ENCODE peak calls at places on chromosomes 16 and 17, in five cellular contexts. U is SK-N-SH, E is K562, A is HCT116, R is GM12878. M is an unnamed sample.

GRCh38 chr16:84270531-84270930 is 24.1 kb upstream of the WFDC1 start:
- DNase-seq in E (no peak), U (no peak), A (no peak), R (no peak), M (no peak)

GRCh38 chr16:2156025-2156848 is 655 bp downstream of the TRAF7 start:
- DNase-seq in U (peak), E (peak), R (no peak), A (no peak), M (peak)

GRCh38 chr17:80082403-80083135 is 18.8 kb upstream of the GAA start:
- DNase-seq in A (peak), U (peak), R (no peak), E (peak), M (peak)

GRCh38 chr16:3993052-3993785 is 112.7 kb upstream of the CREBBP start:
- DNase-seq in E (no peak), A (no peak), R (no peak), U (no peak), M (no peak)

GRCh38 chr16:25217119-25217511 is 368 bp downstream of the AQP8 start:
- DNase-seq in U (no peak), A (no peak), R (no peak), E (no peak), M (no peak)

GRCh38 chr16:29898135-29898534 is 1.2 kb downstream of the SEZ6L2 start:
- DNase-seq in E (no peak), A (no peak), R (no peak), U (peak), M (no peak)

GRCh38 chr17:22267019-22267418 is 574.7 kb downstream of the KCNJ18 start:
- DNase-seq in R (no peak), U (no peak), E (no peak), A (no peak), M (no peak)

GRCh38 chr17:51397361-51398127 is 137.2 kb downstream of the UTP18 start:
- DNase-seq in E (no peak), A (peak), R (no peak), U (no peak), M (no peak)

GRCh38 chr17:36469733-36470132 is 16.7 kb upstream of the ZNHIT3 start:
- DNase-seq in E (no peak), A (no peak), U (no peak), R (no peak), M (no peak)

GRCh38 chr16:57914244-57915173 is 56.4 kb downstream of the CNGB1 start:
- DNase-seq in R (no peak), E (no peak), A (no peak), U (no peak), M (no peak)

GRCh38 chr17:50165867-50166517 is at the start of gene SGCA:
- DNase-seq in A (no peak), U (no peak), R (no peak), E (no peak), M (no peak)

GRCh38 chr17:57207396-57207795 is 48.9 kb upstream of the MSI2 start:
- DNase-seq in E (no peak), R (no peak), U (no peak), A (no peak), M (no peak)

GRCh38 chr17:42519546-42520444 is 16.2 kb upstream of the NAGLU start:
- DNase-seq in R (no peak), E (no peak), A (peak), U (no peak), M (peak)

GRCh38 chr17:75295220-75296158 is 6.3 kb upstream of the SLC25A19 start:
- DNase-seq in E (peak), U (no peak), A (no peak), R (peak), M (peak)

DNA sequence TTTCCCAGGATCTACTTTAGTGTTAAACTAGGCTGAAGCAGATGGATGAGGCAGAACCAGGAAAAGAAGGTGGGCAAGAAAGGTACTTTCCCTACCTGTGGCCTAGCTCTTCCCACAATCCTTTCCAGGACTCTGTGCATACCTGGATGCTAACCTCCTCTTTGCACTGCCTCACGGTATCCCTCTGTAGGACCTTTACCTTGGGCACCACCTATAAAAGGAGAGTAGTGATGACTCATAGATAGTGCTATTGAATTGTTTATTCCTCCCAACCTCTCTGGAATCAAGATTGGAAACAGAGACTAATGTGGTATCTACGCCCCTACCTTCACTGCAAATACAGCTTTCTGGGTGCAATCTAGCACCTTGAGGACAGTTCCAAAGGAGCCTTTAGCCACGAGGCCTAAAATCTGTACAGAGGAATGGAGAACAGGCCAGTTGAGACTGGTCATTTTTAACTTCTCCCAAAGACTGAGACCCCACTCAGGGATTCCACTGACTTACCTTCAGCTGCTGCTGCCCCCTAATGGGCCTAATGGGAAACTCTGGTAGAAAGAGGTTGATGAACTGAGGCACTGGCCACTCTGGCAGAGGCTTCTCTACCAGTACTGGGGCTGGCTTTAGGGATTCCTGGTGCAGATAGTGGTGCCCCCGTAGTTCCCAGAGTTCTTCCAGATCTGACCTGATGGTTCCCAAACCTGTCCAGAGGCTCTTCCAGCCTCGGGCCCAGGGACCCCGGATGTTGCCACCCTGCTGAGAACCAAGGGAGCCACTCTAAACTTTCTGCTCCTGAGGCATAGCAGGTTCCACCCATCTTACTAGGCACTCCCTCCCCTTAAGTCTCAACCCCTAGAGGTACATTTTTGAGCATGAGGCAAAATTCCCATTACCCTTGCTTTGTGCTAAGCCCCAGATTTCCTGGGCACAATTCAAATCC is 781 bp downstream of the RSKR start:
- DNase-seq in R (no peak), U (peak), A (no peak), E (peak), M (peak)
- TF ChIP-seq ZBTB33 in R (no peak), U (no peak), A (no peak), E (no peak), M (no peak)

DNA sequence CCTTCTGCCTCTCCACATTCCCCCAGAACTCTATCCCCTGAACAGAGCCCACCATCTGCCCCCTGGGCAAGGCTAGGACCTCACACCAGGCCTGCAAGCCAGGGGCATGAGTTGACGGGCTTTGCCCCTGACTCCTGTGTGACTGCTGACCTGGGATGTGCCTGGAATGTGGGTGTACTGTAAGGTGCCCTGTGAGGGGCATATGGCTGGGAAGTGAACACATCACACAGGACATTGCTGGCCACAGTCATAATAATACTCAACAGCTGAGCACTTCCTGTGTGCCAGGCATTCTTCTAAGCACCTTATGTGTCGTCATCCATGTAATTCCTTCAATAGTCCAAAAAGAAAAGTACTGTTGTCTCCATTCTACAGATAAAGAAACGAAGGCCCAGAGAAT is 13.3 kb downstream of the CES4A start:
- DNase-seq in R (no peak), A (no peak), E (no peak), U (no peak), M (no peak)
- H3K9ac ChIP-seq in R (no peak), A (no peak), E (peak), U (no peak), M (no peak)

DNA sequence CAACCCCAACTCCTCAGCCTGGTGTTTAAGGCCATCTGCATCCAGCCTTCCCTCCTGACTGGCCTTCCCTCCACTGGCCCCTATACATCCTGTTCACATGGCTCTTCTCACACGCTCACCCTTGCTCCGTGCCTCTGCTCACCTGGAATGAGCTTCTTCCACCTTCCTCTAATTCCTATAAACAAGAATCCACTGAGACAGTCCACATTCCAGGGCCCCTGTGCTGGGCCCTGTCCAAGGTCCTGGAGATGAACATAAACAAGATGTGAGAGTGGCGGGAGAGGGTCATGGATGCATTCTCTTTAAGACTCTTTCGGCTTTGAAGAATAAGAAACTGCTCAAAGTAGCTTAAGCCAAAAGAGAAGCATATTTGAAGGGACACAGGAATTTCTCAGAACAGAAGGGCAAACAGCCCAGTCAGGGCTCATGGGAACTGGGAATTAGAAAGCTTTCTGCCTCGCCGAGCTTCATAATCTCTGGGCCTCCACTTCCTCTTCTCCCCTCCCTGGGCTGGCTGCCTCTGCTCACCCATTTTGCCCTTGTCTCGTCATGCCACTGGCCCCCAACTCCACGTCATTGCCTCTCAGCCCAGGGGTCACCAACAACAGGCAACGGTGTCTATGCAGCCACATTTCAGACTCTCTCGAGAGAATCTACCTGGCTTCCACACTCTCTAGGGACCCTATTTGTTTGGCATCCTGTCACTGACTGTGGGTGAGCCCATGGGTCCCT is 13.5 kb downstream of the SPPL2C start:
- DNase-seq in R (no peak), A (no peak), E (peak), U (no peak), M (peak)
- TF ChIP-seq ZBTB33 in R (no peak), A (no peak), E (no peak), U (no peak), M (no peak)

DNA sequence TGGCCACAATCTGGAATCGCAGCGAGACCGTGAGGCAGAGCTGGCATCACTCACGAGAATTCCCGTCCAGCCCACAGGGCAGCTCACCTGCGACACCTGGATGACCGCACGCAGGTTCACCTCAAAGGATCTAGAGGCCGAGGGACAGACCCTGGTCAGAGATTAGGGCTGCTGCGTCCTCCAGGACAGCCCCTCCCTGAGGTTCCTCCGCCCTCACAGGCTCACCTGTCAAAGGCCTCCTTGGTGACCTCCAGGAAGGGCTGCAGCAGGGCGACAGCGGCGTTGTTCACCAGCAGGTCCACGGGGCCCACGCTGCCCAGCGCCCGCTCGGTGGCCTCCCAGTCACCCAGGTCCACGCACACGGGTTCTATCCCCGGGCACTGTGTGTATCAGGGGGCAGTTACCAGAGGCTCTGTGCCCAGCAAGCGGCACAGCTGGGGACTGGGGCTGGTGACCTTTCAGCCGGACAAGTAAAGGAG is 824 bp downstream of the DCXR start:
- DNase-seq in R (no peak), A (no peak), U (no peak), E (no peak), M (no peak)
- H3K9ac ChIP-seq in R (peak), A (peak), U (peak), E (peak), M (peak)

DNA sequence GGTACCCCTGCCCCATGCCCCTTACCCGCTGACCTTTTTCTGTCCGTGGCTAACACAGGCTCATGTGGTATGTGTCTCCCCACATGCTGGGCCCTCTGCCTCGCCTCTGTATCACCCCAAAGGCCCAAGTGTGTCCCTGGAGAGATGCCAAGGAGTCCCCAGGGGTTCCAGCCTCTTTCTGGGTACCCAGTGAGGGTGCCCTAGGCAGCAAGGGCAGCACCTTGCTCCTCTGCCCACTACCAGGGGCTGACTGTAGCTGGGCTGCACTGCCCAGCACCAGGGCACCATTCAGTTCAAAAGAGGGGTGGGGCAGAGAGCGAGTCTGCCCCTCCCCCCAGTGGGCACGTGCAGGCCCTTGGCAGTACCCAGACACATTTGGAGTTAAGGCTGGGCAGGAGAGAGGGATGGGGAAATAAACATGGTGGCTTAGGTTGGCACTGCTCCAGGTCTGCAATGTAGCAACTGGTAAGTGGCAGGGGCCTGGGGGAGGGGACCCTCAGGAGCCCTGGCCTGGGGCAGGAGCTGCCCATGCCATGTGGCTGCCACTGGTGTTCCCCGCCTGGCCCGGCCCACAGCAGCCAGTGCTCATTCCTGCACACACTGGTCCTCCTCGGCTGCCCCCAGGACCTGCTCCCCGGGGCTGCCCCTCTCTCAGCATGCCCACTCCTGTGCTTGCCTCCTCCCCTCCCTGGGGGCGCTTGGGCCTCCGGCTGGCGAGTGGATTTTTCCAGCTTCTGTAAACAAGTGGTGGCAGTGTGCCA is 9.1 kb downstream of the THRA start:
- DNase-seq in E (no peak), A (no peak), U (peak), R (no peak), M (peak)
- TF ChIP-seq ZBTB33 in E (no peak), A (no peak), U (no peak), R (no peak), M (no peak)